ENCODE peak calls at places on chromosome 22, in six cellular contexts. O is A549, N is mesendoderm, E is psoas muscle, G is tibial nerve, I is fibroblast of lung. B is an unnamed sample.

GRCh38 chr22:17944205-17944725 is 80.1 kb downstream of the MICAL3 start:
- DNase-seq in O (no peak), N (no peak), E (no peak), G (no peak), I (no peak), B (no peak)

GRCh38 chr22:20650294-20651207 is 123.4 kb upstream of the SERPIND1 start:
- DNase-seq in O (no peak), N (no peak), E (no peak), G (no peak), I (no peak), B (no peak)

GRCh38 chr22:44453441-44454112 is 44.5 kb downstream of the RTL6 start:
- DNase-seq in O (no peak), N (no peak), E (no peak), G (no peak), I (no peak), B (no peak)

GRCh38 chr22:48669226-48669625 is 1158.4 kb downstream of the BRD1 start:
- DNase-seq in O (no peak), N (no peak), E (peak), G (no peak), I (no peak), B (no peak)

GRCh38 chr22:25484498-25484897 is 80.0 kb upstream of the GRK3 start:
- DNase-seq in O (no peak), N (no peak), E (no peak), G (no peak), I (no peak), B (no peak)

GRCh38 chr22:23193882-23194281 is 13.6 kb downstream of the BCR start:
- DNase-seq in O (no peak), N (no peak), E (no peak), G (no peak), I (peak), B (no peak)

GRCh38 chr22:20111689-20112622 is 3.9 kb upstream of the RANBP1 start:
- DNase-seq in O (no peak), N (no peak), E (peak), G (no peak), I (no peak), B (no peak)

GRCh38 chr22:49481651-49482399 is 345.8 kb downstream of the BRD1 start:
- DNase-seq in O (no peak), N (peak), E (no peak), G (no peak), I (no peak), B (no peak)

GRCh38 chr22:44957267-44957905 is 52.4 kb downstream of the PHF21B start:
- DNase-seq in O (no peak), N (peak), E (no peak), G (no peak), I (no peak), B (no peak)

GRCh38 chr22:42396621-42397331 is 35.4 kb downstream of the NFAM1 start:
- DNase-seq in O (no peak), N (no peak), E (no peak), G (peak), I (no peak), B (no peak)

GRCh38 chr22:23781065-23781464 is 5.7 kb upstream of the SMARCB1 start:
- DNase-seq in O (no peak), N (no peak), E (no peak), G (no peak), I (no peak), B (peak)

GRCh38 chr22:46678785-46679700 is 58.9 kb downstream of the GRAMD4 start:
- DNase-seq in O (no peak), N (no peak), E (no peak), G (no peak), I (no peak), B (no peak)

GRCh38 chr22:23504522-23504921 is 75.6 kb downstream of the IGLL1 start:
- DNase-seq in O (no peak), N (no peak), E (peak), G (no peak), I (no peak), B (no peak)

GRCh38 chr22:24443668-24444067 is 16.3 kb downstream of the ADORA2A start:
- DNase-seq in O (no peak), N (no peak), E (no peak), G (no peak), I (no peak), B (no peak)

GRCh38 chr22:19604711-19605268 is 80.6 kb upstream of the CLDN5 start:
- DNase-seq in O (no peak), N (no peak), E (no peak), G (no peak), I (no peak), B (no peak)

GRCh38 chr22:20198527-20199319 is 47.9 kb upstream of the CCDC188 start:
- DNase-seq in O (no peak), N (no peak), E (no peak), G (no peak), I (no peak), B (no peak)

GRCh38 chr22:44828193-44828592 is 75.8 kb downstream of the ARHGAP8 start:
- DNase-seq in O (peak), N (peak), E (no peak), G (no peak), I (no peak), B (no peak)

GRCh38 chr22:50621491-50621880 is 6.5 kb downstream of the ARSA start:
- DNase-seq in O (no peak), N (no peak), E (no peak), G (no peak), I (no peak), B (no peak)

GRCh38 chr22:46114518-46115387 is 35.6 kb upstream of the PPARA start:
- DNase-seq in O (no peak), N (no peak), E (no peak), G (no peak), I (no peak), B (no peak)

GRCh38 chr22:29979645-29980303 is 96.8 kb downstream of the MTMR3 start:
- DNase-seq in O (no peak), N (no peak), E (no peak), G (no peak), I (peak), B (no peak)

GRCh38 chr22:25347752-25348102 is 128.3 kb downstream of the CRYBB2 start:
- DNase-seq in O (no peak), N (no peak), E (no peak), G (no peak), I (peak), B (no peak)

GRCh38 chr22:41939981-41940852 is 6.7 kb downstream of the CENPM start:
- DNase-seq in O (peak), N (no peak), E (no peak), G (no peak), I (no peak), B (no peak)

GRCh38 chr22:47040486-47041145 is 278.2 kb downstream of the TBC1D22A start:
- DNase-seq in O (no peak), N (no peak), E (peak), G (no peak), I (no peak), B (no peak)

GRCh38 chr22:16781074-16781763 is 44.0 kb downstream of the XKR3 start:
- DNase-seq in O (no peak), N (no peak), E (no peak), G (no peak), I (no peak), B (no peak)

GRCh38 chr22:25111579-25112517 is 87.8 kb upstream of the CRYBB3 start:
- DNase-seq in O (no peak), N (peak), E (peak), G (peak), I (no peak), B (no peak)

DNA sequence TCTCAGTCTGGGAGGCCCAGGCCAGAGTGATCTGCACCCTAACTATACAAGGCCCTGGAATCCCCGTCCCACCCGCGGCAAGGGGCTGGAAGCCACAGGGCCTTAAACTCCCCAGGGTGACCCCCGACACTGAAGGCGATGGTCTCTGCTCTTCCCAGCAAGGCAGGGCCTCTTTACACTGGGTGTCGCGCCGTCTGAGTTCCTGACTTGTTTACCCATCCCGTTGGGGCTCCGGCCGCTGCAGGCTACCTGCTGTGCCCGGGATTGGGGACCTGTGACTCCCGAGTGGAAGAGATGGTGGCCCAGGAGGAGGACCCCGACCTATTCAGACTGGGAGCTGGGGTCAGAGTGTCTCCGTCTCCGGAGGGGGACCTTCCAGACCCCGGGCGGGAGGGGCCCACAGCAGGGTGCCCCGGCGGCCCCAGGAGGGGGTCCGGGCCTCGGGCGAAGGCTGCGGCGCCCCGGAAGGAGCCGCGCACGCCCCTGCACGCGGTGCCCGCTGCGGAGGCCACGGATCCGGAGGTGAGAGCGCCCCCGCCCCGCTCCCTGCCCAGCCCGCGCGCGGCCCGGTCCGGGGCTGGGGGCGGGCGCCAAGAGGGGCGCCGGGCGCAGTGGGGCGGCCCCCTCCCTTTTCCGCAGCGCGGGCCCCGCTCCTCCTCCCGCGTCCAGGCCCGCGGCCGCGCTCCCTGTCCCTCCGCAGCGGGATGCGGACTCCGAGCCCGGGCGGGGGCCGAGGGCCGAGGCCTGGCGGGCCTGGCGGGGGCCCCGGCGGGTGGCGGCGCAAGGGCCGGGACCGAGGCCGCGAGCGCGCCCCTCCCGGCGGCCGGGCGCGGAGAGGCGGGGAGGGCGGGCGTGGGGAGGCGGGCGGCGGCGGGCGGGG is 534 bp upstream of the MPPED1 start:
- DNase-seq in O (no peak), N (no peak), E (peak), G (no peak), I (no peak), B (no peak)
- H3K27ac ChIP-seq in O (peak), N (no peak), E (no peak), G (no peak), I (no peak), B (no peak)

DNA sequence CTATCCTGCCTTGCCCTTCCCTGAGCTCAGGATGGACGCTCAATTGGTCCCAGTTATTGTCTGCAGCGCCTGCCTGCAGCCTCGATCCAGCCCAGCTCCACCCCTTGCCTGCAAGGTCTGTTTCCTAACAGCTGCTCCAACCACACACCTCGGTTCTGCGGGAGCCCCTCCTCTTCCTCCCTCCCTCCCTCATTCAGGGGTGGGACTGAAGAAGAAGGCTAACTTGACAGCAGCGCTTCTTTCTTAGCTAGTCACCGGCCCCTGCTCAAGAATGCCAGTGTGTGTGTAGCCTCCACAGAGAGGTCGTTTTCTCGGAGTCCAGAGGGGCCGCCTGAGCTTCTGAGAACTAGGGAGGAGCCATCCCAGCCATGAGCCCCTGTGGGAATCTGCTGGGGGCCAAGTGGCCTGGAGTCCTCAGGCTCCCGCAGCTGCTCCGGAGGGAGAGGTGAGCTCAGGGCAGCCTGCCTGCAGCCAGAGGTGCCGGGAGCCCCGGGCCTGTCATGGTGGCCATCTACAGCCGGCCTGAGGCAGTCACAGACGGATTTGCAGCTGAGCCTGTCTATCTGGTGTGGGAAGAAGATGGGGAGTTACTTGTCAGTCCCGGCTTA is 36.1 kb downstream of the LIMK2 start:
- DNase-seq in O (no peak), N (peak), E (peak), G (peak), I (peak), B (no peak)
- H3K27ac ChIP-seq in O (peak), N (no peak), E (peak), G (peak), I (peak), B (peak)

DNA sequence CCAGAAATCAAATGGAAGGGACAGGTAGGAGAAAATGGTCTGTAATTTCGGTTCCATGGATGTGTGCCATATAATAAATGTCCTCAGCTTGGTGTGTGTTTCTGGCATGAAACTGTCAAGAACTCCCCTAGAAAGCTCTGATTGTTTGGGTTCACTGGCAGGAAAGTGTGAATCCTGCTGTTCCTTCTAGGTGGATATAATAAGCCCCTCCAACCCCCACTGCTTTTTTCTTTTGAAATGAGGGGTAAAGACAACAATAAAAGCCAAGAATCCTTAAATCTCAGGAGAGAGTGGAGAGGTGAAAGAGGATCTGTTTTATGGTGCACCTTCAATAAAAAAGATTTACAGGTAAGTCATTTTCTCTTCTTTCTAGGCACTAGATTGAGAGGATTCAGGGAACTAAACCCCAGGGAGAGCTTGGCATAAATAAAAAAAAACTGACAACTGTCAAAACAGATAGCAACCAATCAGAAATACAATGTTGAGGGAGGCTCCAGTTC is 74.9 kb downstream of the CACNG2 start:
- DNase-seq in O (no peak), N (no peak), E (no peak), G (no peak), I (no peak), B (no peak)
- H3K27ac ChIP-seq in O (no peak), N (no peak), E (no peak), G (no peak), I (no peak), B (no peak)

GRCh38 chr22:36856121-36856791 is 4.5 kb upstream of the NCF4 start:
- DNase-seq in O (peak), N (peak), E (peak), G (peak), I (peak), B (peak)
- H3K27ac ChIP-seq in O (no peak), N (no peak), E (no peak), G (no peak), I (no peak), B (no peak)

GRCh38 chr22:27875951-27876350 is 43.1 kb downstream of the PITPNB start:
- DNase-seq in O (no peak), N (no peak), E (no peak), G (no peak), I (no peak), B (no peak)
- H3K27ac ChIP-seq in O (no peak), N (no peak), E (no peak), G (no peak), I (no peak), B (no peak)

GRCh38 chr22:38038890-38039812 is 18.1 kb upstream of the PICK1 start:
- DNase-seq in O (no peak), N (no peak), E (no peak), G (no peak), I (no peak), B (peak)
- H3K27ac ChIP-seq in O (no peak), N (no peak), E (peak), G (peak), I (no peak), B (peak)

DNA sequence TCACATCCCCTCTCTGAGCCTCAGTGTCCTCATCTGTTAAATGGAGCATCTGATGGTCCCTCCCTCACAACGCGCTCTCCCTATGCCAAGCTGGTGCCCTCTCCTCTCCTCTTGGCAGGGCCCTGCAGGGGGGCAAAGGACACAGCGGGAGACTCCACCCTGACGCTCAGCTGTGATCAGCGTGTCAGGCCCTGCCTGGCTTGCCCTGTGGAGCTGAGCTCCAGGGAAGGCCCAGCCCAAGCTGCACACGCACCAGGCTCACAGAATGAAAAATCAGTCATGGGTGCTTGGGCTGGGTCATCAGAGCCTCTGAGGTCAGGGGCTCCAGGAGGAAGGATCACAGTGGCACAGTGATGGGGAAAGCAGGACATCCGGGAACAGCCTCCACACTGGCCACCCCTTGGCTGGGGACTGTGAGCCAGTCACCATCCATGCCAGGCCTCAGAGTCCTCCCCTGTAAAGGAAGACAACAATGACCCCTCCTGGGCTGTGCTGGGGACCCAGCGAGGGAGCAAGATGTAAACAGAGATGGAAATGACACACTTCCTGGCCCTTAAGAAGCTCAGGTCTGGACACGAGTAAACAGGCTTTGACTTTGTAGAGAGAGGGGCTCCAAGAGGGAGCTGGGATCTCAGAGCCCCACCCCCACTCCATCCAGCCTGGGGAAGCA is 36.6 kb downstream of the RPL3 start:
- DNase-seq in O (no peak), N (no peak), E (peak), G (no peak), I (no peak), B (no peak)
- H3K27ac ChIP-seq in O (peak), N (no peak), E (peak), G (peak), I (no peak), B (peak)

GRCh38 chr22:27792452-27793165 is 8.9 kb downstream of the MN1 start:
- DNase-seq in O (no peak), N (no peak), E (no peak), G (no peak), I (no peak), B (no peak)
- H3K27ac ChIP-seq in O (no peak), N (no peak), E (peak), G (peak), I (no peak), B (no peak)

GRCh38 chr22:28893810-28894209 is 10.4 kb downstream of the ZNRF3 start:
- DNase-seq in O (no peak), N (no peak), E (no peak), G (no peak), I (no peak), B (no peak)

GRCh38 chr22:28891156-28891733 is 7.9 kb downstream of the ZNRF3 start:
- DNase-seq in O (no peak), N (no peak), E (no peak), G (no peak), I (no peak), B (no peak)

GRCh38 chr22:28894320-28894719 is 10.9 kb downstream of the ZNRF3 start:
- DNase-seq in O (no peak), N (no peak), E (no peak), G (no peak), I (no peak), B (no peak)

GRCh38 chr22:28894793-28895192 is 11.4 kb downstream of the ZNRF3 start:
- DNase-seq in O (no peak), N (no peak), E (no peak), G (no peak), I (no peak), B (no peak)

DNA sequence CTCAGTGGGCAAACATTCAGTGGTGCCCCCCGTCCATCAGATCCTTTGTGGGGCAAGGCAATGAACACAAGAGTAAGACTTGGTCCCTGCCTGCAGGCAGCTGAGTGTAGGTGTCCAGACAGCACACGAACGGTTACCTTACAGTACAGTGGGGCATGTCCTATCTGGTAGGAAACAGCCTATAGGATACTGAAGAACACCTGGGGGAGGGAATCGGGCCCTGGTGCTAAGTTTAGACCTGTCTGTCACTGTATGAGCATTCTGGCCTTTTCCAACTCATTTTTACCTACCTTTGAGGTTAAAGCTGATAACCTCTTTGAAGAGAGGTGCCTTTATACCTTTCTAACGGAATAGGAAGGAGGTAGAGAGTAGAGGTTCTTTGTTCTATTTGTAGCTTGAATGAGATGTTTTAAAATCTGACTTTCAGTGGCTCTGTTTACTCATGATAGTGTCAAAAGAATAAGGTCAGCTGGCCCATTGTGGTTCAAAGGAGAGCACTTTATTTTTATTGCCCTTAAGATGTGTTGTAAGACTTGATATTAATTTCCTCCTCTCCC is 8.9 kb downstream of the ZNRF3 start:
- DNase-seq in O (no peak), N (no peak), E (no peak), G (no peak), I (no peak), B (no peak)
- H3K27ac ChIP-seq in O (no peak), N (no peak), E (peak), G (no peak), I (no peak), B (no peak)

GRCh38 chr22:32916025-32916424 is 114.5 kb downstream of the TIMP3 start:
- DNase-seq in O (no peak), N (no peak), E (no peak), G (no peak), I (peak), B (no peak)
- H3K27ac ChIP-seq in O (no peak), N (no peak), E (no peak), G (no peak), I (no peak), B (no peak)

B was measured in substantia nigra.